ENCODE peak calls at places on chromosomes 11 and 22, in eight cellular contexts. One of them, this sample, is unnamed.

GRCh38 chr11:123055132-123055924 is 6.6 kb downstream of the HSPA8 start:
- DNase-seq in OCI-LY7: no peak
- DNase-seq in right atrium auricular region: peak
- DNase-seq in transverse colon: no peak
- DNase-seq in endodermal cell: peak
- DNase-seq in sigmoid colon: no peak
- DNase-seq in pancreas: no peak
- DNase-seq in heart right ventricle: no peak
- DNase-seq in this sample: no peak

GRCh38 chr11:34680206-34680605 is 59.3 kb downstream of the EHF start:
- DNase-seq in OCI-LY7: no peak
- DNase-seq in right atrium auricular region: no peak
- DNase-seq in transverse colon: no peak
- DNase-seq in endodermal cell: no peak
- DNase-seq in sigmoid colon: no peak
- DNase-seq in pancreas: no peak
- DNase-seq in heart right ventricle: no peak
- DNase-seq in this sample: no peak

GRCh38 chr11:85759915-85760314 is 51.0 kb downstream of the SYTL2 start:
- DNase-seq in OCI-LY7: no peak
- DNase-seq in right atrium auricular region: no peak
- DNase-seq in transverse colon: no peak
- DNase-seq in endodermal cell: no peak
- DNase-seq in sigmoid colon: no peak
- DNase-seq in pancreas: no peak
- DNase-seq in heart right ventricle: no peak
- DNase-seq in this sample: no peak

GRCh38 chr11:79440451-79441158 is at the start of gene TENM4:
- DNase-seq in OCI-LY7: no peak
- DNase-seq in right atrium auricular region: no peak
- DNase-seq in transverse colon: peak
- DNase-seq in endodermal cell: peak
- DNase-seq in sigmoid colon: peak
- DNase-seq in pancreas: peak
- DNase-seq in heart right ventricle: peak
- DNase-seq in this sample: no peak

GRCh38 chr22:32904044-32904443 is 102.5 kb downstream of the TIMP3 start:
- DNase-seq in OCI-LY7: peak
- DNase-seq in right atrium auricular region: no peak
- DNase-seq in transverse colon: peak
- DNase-seq in endodermal cell: peak
- DNase-seq in sigmoid colon: peak
- DNase-seq in pancreas: no peak
- DNase-seq in heart right ventricle: no peak
- DNase-seq in this sample: no peak

GRCh38 chr11:45773271-45774022 is 31.5 kb upstream of the SLC35C1 start:
- DNase-seq in OCI-LY7: no peak
- DNase-seq in right atrium auricular region: peak
- DNase-seq in transverse colon: no peak
- DNase-seq in endodermal cell: no peak
- DNase-seq in sigmoid colon: no peak
- DNase-seq in pancreas: no peak
- DNase-seq in heart right ventricle: no peak
- DNase-seq in this sample: no peak

GRCh38 chr11:75453916-75454655 is 21.1 kb upstream of the KLHL35 start:
- DNase-seq in OCI-LY7: no peak
- DNase-seq in right atrium auricular region: no peak
- DNase-seq in transverse colon: no peak
- DNase-seq in endodermal cell: no peak
- DNase-seq in sigmoid colon: no peak
- DNase-seq in pancreas: no peak
- DNase-seq in heart right ventricle: no peak
- DNase-seq in this sample: no peak

GRCh38 chr22:31344369-31345330 is 1.5 kb downstream of the PATZ1 start:
- DNase-seq in OCI-LY7: peak
- DNase-seq in right atrium auricular region: peak
- DNase-seq in transverse colon: peak
- DNase-seq in endodermal cell: no peak
- DNase-seq in sigmoid colon: peak
- DNase-seq in pancreas: peak
- DNase-seq in heart right ventricle: peak
- DNase-seq in this sample: no peak

GRCh38 chr22:45051946-45052345 is 42.1 kb upstream of the PHF21B start:
- DNase-seq in OCI-LY7: no peak
- DNase-seq in right atrium auricular region: no peak
- DNase-seq in transverse colon: no peak
- DNase-seq in endodermal cell: no peak
- DNase-seq in sigmoid colon: no peak
- DNase-seq in pancreas: no peak
- DNase-seq in heart right ventricle: no peak
- DNase-seq in this sample: no peak

GRCh38 chr11:36295926-36296325 is at the start of gene PRR5L:
- DNase-seq in OCI-LY7: no peak
- DNase-seq in right atrium auricular region: no peak
- DNase-seq in transverse colon: no peak
- DNase-seq in endodermal cell: no peak
- DNase-seq in sigmoid colon: no peak
- DNase-seq in pancreas: no peak
- DNase-seq in heart right ventricle: no peak
- DNase-seq in this sample: no peak

GRCh38 chr11:86782781-86783180 is 17.6 kb upstream of the PRSS23 start:
- DNase-seq in OCI-LY7: no peak
- DNase-seq in right atrium auricular region: no peak
- DNase-seq in transverse colon: no peak
- DNase-seq in endodermal cell: no peak
- DNase-seq in sigmoid colon: no peak
- DNase-seq in pancreas: no peak
- DNase-seq in heart right ventricle: no peak
- DNase-seq in this sample: no peak

GRCh38 chr22:26674211-26675190 is 17.1 kb downstream of the MIAT start:
- DNase-seq in OCI-LY7: peak
- DNase-seq in right atrium auricular region: no peak
- DNase-seq in transverse colon: peak
- DNase-seq in endodermal cell: no peak
- DNase-seq in sigmoid colon: no peak
- DNase-seq in pancreas: no peak
- DNase-seq in heart right ventricle: no peak
- DNase-seq in this sample: no peak

GRCh38 chr11:83819936-83820549 is 533.9 kb upstream of the CCDC90B start:
- DNase-seq in OCI-LY7: peak
- DNase-seq in right atrium auricular region: no peak
- DNase-seq in transverse colon: no peak
- DNase-seq in endodermal cell: no peak
- DNase-seq in sigmoid colon: no peak
- DNase-seq in pancreas: no peak
- DNase-seq in heart right ventricle: no peak
- DNase-seq in this sample: no peak

GRCh38 chr11:44943118-44943517 is 7.6 kb downstream of the TP53I11 start:
- DNase-seq in OCI-LY7: peak
- DNase-seq in right atrium auricular region: no peak
- DNase-seq in transverse colon: peak
- DNase-seq in endodermal cell: no peak
- DNase-seq in sigmoid colon: no peak
- DNase-seq in pancreas: no peak
- DNase-seq in heart right ventricle: no peak
- DNase-seq in this sample: no peak

GRCh38 chr11:63766501-63767270 is 1.9 kb downstream of the ZFTA start:
- DNase-seq in OCI-LY7: no peak
- DNase-seq in right atrium auricular region: no peak
- DNase-seq in transverse colon: no peak
- DNase-seq in endodermal cell: no peak
- DNase-seq in sigmoid colon: no peak
- DNase-seq in pancreas: peak
- DNase-seq in heart right ventricle: no peak
- DNase-seq in this sample: no peak

GRCh38 chr11:116077092-116077491 is 572.9 kb upstream of the CADM1 start:
- DNase-seq in OCI-LY7: no peak
- DNase-seq in right atrium auricular region: no peak
- DNase-seq in transverse colon: no peak
- DNase-seq in endodermal cell: no peak
- DNase-seq in sigmoid colon: no peak
- DNase-seq in pancreas: no peak
- DNase-seq in heart right ventricle: no peak
- DNase-seq in this sample: no peak

GRCh38 chr22:27795053-27795452 is 6.5 kb downstream of the MN1 start:
- DNase-seq in OCI-LY7: no peak
- DNase-seq in right atrium auricular region: no peak
- DNase-seq in transverse colon: no peak
- DNase-seq in endodermal cell: no peak
- DNase-seq in sigmoid colon: no peak
- DNase-seq in pancreas: no peak
- DNase-seq in heart right ventricle: no peak
- DNase-seq in this sample: no peak

GRCh38 chr11:86719781-86720463 is 47.5 kb upstream of the ME3 start:
- DNase-seq in OCI-LY7: no peak
- DNase-seq in right atrium auricular region: no peak
- DNase-seq in transverse colon: no peak
- DNase-seq in endodermal cell: peak
- DNase-seq in sigmoid colon: no peak
- DNase-seq in pancreas: no peak
- DNase-seq in heart right ventricle: no peak
- DNase-seq in this sample: no peak

GRCh38 chr11:26470992-26471391 is 101.1 kb downstream of the MUC15 start:
- DNase-seq in OCI-LY7: no peak
- DNase-seq in right atrium auricular region: no peak
- DNase-seq in transverse colon: no peak
- DNase-seq in endodermal cell: no peak
- DNase-seq in sigmoid colon: no peak
- DNase-seq in pancreas: no peak
- DNase-seq in heart right ventricle: no peak
- DNase-seq in this sample: no peak

GRCh38 chr11:26473216-26474194 is 98.6 kb downstream of the MUC15 start:
- DNase-seq in OCI-LY7: no peak
- DNase-seq in right atrium auricular region: no peak
- DNase-seq in transverse colon: no peak
- DNase-seq in endodermal cell: no peak
- DNase-seq in sigmoid colon: no peak
- DNase-seq in pancreas: no peak
- DNase-seq in heart right ventricle: no peak
- DNase-seq in this sample: no peak

GRCh38 chr11:26465270-26465669 is 106.8 kb downstream of the MUC15 start:
- DNase-seq in OCI-LY7: no peak
- DNase-seq in right atrium auricular region: no peak
- DNase-seq in transverse colon: no peak
- DNase-seq in endodermal cell: no peak
- DNase-seq in sigmoid colon: no peak
- DNase-seq in pancreas: no peak
- DNase-seq in heart right ventricle: no peak
- DNase-seq in this sample: no peak

GRCh38 chr11:26467506-26467905 is 104.6 kb downstream of the MUC15 start:
- DNase-seq in OCI-LY7: no peak
- DNase-seq in right atrium auricular region: no peak
- DNase-seq in transverse colon: no peak
- DNase-seq in endodermal cell: no peak
- DNase-seq in sigmoid colon: no peak
- DNase-seq in pancreas: no peak
- DNase-seq in heart right ventricle: no peak
- DNase-seq in this sample: no peak
- TF ChIP-seq CTCF in OCI-LY7: no peak
- TF ChIP-seq CTCF in right atrium auricular region: no peak
- TF ChIP-seq CTCF in transverse colon: no peak
- TF ChIP-seq CTCF in endodermal cell: no peak
- TF ChIP-seq CTCF in sigmoid colon: no peak
- TF ChIP-seq CTCF in pancreas: no peak
- TF ChIP-seq CTCF in heart right ventricle: no peak
- TF ChIP-seq CTCF in this sample: no peak

GRCh38 chr22:42697542-42698013 is 23.1 kb downstream of the A4GALT start:
- DNase-seq in OCI-LY7: no peak
- DNase-seq in right atrium auricular region: peak
- DNase-seq in transverse colon: peak
- DNase-seq in endodermal cell: peak
- DNase-seq in sigmoid colon: peak
- DNase-seq in pancreas: peak
- DNase-seq in heart right ventricle: peak
- DNase-seq in this sample: no peak
- H3K27ac ChIP-seq in OCI-LY7: peak
- H3K27ac ChIP-seq in right atrium auricular region: peak
- H3K27ac ChIP-seq in transverse colon: peak
- H3K27ac ChIP-seq in endodermal cell: no peak
- H3K27ac ChIP-seq in sigmoid colon: peak
- H3K27ac ChIP-seq in pancreas: no peak
- H3K27ac ChIP-seq in heart right ventricle: peak
- H3K27ac ChIP-seq in this sample: peak

GRCh38 chr11:67607507-67607906 is 771 bp downstream of the NDUFV1 start:
- DNase-seq in OCI-LY7: no peak
- DNase-seq in right atrium auricular region: no peak
- DNase-seq in transverse colon: no peak
- DNase-seq in endodermal cell: no peak
- DNase-seq in sigmoid colon: no peak
- DNase-seq in pancreas: no peak
- DNase-seq in heart right ventricle: no peak
- DNase-seq in this sample: no peak

GRCh38 chr11:67610302-67610868 is 3.6 kb downstream of the NDUFV1 start:
- DNase-seq in OCI-LY7: no peak
- DNase-seq in right atrium auricular region: no peak
- DNase-seq in transverse colon: no peak
- DNase-seq in endodermal cell: no peak
- DNase-seq in sigmoid colon: no peak
- DNase-seq in pancreas: no peak
- DNase-seq in heart right ventricle: no peak
- DNase-seq in this sample: no peak

GRCh38 chr11:67606477-67607295 is at the start of gene NDUFV1:
- DNase-seq in OCI-LY7: peak
- DNase-seq in right atrium auricular region: peak
- DNase-seq in transverse colon: peak
- DNase-seq in endodermal cell: peak
- DNase-seq in sigmoid colon: peak
- DNase-seq in pancreas: peak
- DNase-seq in heart right ventricle: peak
- DNase-seq in this sample: peak

GRCh38 chr11:67609316-67609715 is 2.6 kb downstream of the NDUFV1 start:
- DNase-seq in OCI-LY7: no peak
- DNase-seq in right atrium auricular region: no peak
- DNase-seq in transverse colon: no peak
- DNase-seq in endodermal cell: no peak
- DNase-seq in sigmoid colon: no peak
- DNase-seq in pancreas: no peak
- DNase-seq in heart right ventricle: no peak
- DNase-seq in this sample: no peak

GRCh38 chr11:67608486-67608885 is 1.8 kb downstream of the NDUFV1 start:
- DNase-seq in OCI-LY7: no peak
- DNase-seq in right atrium auricular region: no peak
- DNase-seq in transverse colon: no peak
- DNase-seq in endodermal cell: no peak
- DNase-seq in sigmoid colon: no peak
- DNase-seq in pancreas: peak
- DNase-seq in heart right ventricle: no peak
- DNase-seq in this sample: no peak
- TF ChIP-seq CTCF in OCI-LY7: no peak
- TF ChIP-seq CTCF in right atrium auricular region: no peak
- TF ChIP-seq CTCF in transverse colon: no peak
- TF ChIP-seq CTCF in endodermal cell: no peak
- TF ChIP-seq CTCF in sigmoid colon: no peak
- TF ChIP-seq CTCF in pancreas: no peak
- TF ChIP-seq CTCF in heart right ventricle: no peak
- TF ChIP-seq CTCF in this sample: no peak

DNA sequence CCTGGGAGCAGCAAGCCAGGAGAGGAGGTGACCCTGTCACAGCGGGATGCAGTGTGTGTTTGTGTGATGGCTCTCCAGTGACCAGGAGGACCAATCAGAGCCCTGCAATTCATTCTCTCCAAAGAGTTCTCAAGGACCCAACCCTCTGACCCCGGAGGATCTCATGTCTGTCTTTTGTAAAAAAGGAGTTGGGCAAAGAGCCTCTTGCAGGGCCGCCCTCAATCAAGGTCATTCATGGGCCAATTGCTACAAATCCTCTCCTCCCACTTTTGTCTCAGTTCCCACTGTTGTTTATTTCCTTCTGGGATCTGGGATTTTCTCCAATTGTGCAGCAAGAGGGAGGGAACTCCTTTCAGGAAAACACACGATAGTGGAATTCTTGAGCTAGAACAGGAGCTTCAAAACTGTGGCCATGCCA is 4.0 kb downstream of the TECTA start:
- DNase-seq in OCI-LY7: no peak
- DNase-seq in right atrium auricular region: peak
- DNase-seq in transverse colon: no peak
- DNase-seq in endodermal cell: no peak
- DNase-seq in sigmoid colon: peak
- DNase-seq in pancreas: no peak
- DNase-seq in heart right ventricle: peak
- DNase-seq in this sample: no peak
- H3K27ac ChIP-seq in OCI-LY7: no peak
- H3K27ac ChIP-seq in right atrium auricular region: no peak
- H3K27ac ChIP-seq in transverse colon: peak
- H3K27ac ChIP-seq in endodermal cell: no peak
- H3K27ac ChIP-seq in sigmoid colon: peak
- H3K27ac ChIP-seq in pancreas: no peak
- H3K27ac ChIP-seq in heart right ventricle: no peak
- H3K27ac ChIP-seq in this sample: no peak

This sample was measured in esophagus squamous epithelium.